ENCODE peak calls at places on chromosomes 5 and 9, in seven cellular contexts. L is nucleus accumbens; M is NCI-H187 treated with DMSO at 0.1 percent for 48 hours; R is iris pigment epithelial cell; Y is uterus; C is activated CD4-positive, alpha-beta T cell treated with anti-CD3 and anti-CD28 coated beads, Interleukin-2, amount 10 ng/mL, durations not matched to agents 7 days and 5 days; G is hippocampal formation. Q is an unnamed sample.

GRCh38 chr5:76180817-76181805 is 97.9 kb downstream of the SV2C start:
- DNase-seq in G (no peak), L (no peak), M (no peak), Y (no peak), R (peak; percentile 37), C (peak; percentile 30), Q (no peak)

GRCh38 chr5:390571-391491 is 52.1 kb upstream of the EXOC3 start:
- DNase-seq in L (no peak), Y (no peak), R (no peak), M (no peak), C (peak; percentile 5), G (no peak), Q (no peak)

GRCh38 chr5:57937025-57937424 is 454.4 kb upstream of the ACTBL2 start:
- DNase-seq in G (no peak), Y (no peak), R (peak; percentile 70), C (no peak), L (no peak), M (no peak), Q (no peak)

GRCh38 chr5:179854356-179854755 is 4.3 kb downstream of the MRNIP start:
- DNase-seq in G (no peak), R (no peak), L (no peak), M (no peak), C (no peak), Y (no peak), Q (no peak)

GRCh38 chr5:164562271-164562856 is 1056.9 kb downstream of the MAT2B start:
- DNase-seq in Y (no peak), R (peak; percentile 1), G (no peak), M (no peak), L (no peak), C (no peak), Q (no peak)

GRCh38 chr9:86734762-86735161 is 212.5 kb downstream of the GAS1 start:
- DNase-seq in M (no peak), G (no peak), Y (no peak), R (peak; percentile 68), L (no peak), C (no peak), Q (no peak)

GRCh38 chr9:132946624-132947295 is 2.3 kb upstream of the TSC1 start:
- DNase-seq in L (no peak), C (no peak), Y (no peak), G (no peak), R (peak; percentile 53), M (no peak), Q (no peak)

GRCh38 chr5:42005561-42006153 is 80.6 kb downstream of the FBXO4 start:
- DNase-seq in L (no peak), G (no peak), R (peak; percentile 35), M (no peak), Y (no peak), C (no peak), Q (no peak)

GRCh38 chr9:36625006-36625600 is 52.4 kb downstream of the MELK start:
- DNase-seq in R (peak; percentile 83), L (peak; percentile 46), M (no peak), G (peak; percentile 43), Y (peak; percentile 23), C (no peak), Q (peak; percentile 14)

GRCh38 chr9:93813221-93813620 is 141.9 kb downstream of the BARX1 start:
- DNase-seq in G (no peak), L (no peak), Y (no peak), R (no peak), C (no peak), M (no peak), Q (no peak)

GRCh38 chr9:11319477-11320060 is 706.8 kb upstream of the PTPRD start:
- DNase-seq in L (no peak), C (no peak), Y (no peak), M (no peak), R (peak; percentile 16), G (no peak), Q (peak; percentile 49)

GRCh38 chr9:14245901-14246525 is 67.9 kb downstream of the NFIB start:
- DNase-seq in R (peak; percentile 86), M (no peak), G (no peak), L (no peak), C (no peak), Y (no peak), Q (no peak)

GRCh38 chr9:16213781-16214515 is 656.5 kb downstream of the BNC2 start:
- DNase-seq in R (peak; percentile 98), C (no peak), Y (peak; percentile 82), M (no peak), L (no peak), G (no peak), Q (no peak)

GRCh38 chr9:92313624-92314012 is 11.5 kb downstream of the NOL8 start:
- DNase-seq in Y (no peak), L (no peak), C (no peak), R (no peak), G (no peak), M (no peak), Q (no peak)

GRCh38 chr9:135591491-135592330 is 30.2 kb downstream of the PAEP start:
- DNase-seq in R (no peak), Y (no peak), L (no peak), G (no peak), C (no peak), M (no peak), Q (no peak)

GRCh38 chr5:68544656-68545565 is 329.4 kb downstream of the PIK3R1 start:
- DNase-seq in G (no peak), C (no peak), R (no peak), L (no peak), M (no peak), Y (peak; percentile 48), Q (no peak)

GRCh38 chr9:137042751-137043727 is 2.9 kb downstream of the NPDC1 start:
- DNase-seq in C (no peak), G (no peak), Y (no peak), M (no peak), R (no peak), L (no peak), Q (no peak)

GRCh38 chr9:107631788-107632187 is 142.2 kb upstream of the KLF4 start:
- DNase-seq in M (no peak), L (no peak), Y (no peak), R (no peak), G (no peak), C (no peak), Q (no peak)